ENCODE peak calls at places on chromosomes 12 and 14, in ten cellular contexts. Z is SK-N-SH, B is small intestine, F is gastrocnemius medialis, H is astrocyte of the cerebellum, V is pancreas, S is lower leg skin, E is A549, M is fibroblast of lung, R is kidney epithelial cell. P is an unnamed sample.

GRCh38 chr12:84842406-84843013 is 70.1 kb downstream of the SLC6A15 start:
- DNase-seq in Z (peak), B (peak), F (no peak), H (peak), V (no peak), S (no peak), E (peak), M (peak), R (no peak), P (peak)

GRCh38 chr14:55339770-55340169 is 68.5 kb downstream of the FBXO34 start:
- DNase-seq in Z (no peak), B (no peak), F (no peak), H (no peak), V (no peak), S (no peak), E (no peak), M (no peak), R (no peak), P (no peak)

GRCh38 chr12:120316798-120317257 is 10.8 kb downstream of the PLA2G1B start:
- DNase-seq in Z (no peak), B (peak), F (no peak), H (no peak), V (no peak), S (no peak), E (no peak), M (no peak), R (no peak), P (no peak)

GRCh38 chr12:4379410-4379809 is at the start of gene FGF23:
- DNase-seq in Z (no peak), B (no peak), F (no peak), H (no peak), V (no peak), S (no peak), E (no peak), M (peak), R (no peak), P (peak)

GRCh38 chr12:5904441-5904840 is 40.6 kb downstream of the ANO2 start:
- DNase-seq in Z (no peak), B (no peak), F (no peak), H (no peak), V (no peak), S (peak), E (no peak), M (no peak), R (no peak), P (no peak)

GRCh38 chr12:2613674-2614073 is 181.1 kb upstream of the FKBP4 start:
- DNase-seq in Z (no peak), B (no peak), F (no peak), H (peak), V (no peak), S (no peak), E (peak), M (peak), R (peak), P (peak)

GRCh38 chr12:79925492-79925891 is 9.4 kb downstream of the PPP1R12A start:
- DNase-seq in Z (no peak), B (no peak), F (no peak), H (no peak), V (no peak), S (no peak), E (no peak), M (no peak), R (no peak), P (no peak)

GRCh38 chr14:95516554-95517209 is at the start of gene SYNE3:
- DNase-seq in Z (peak), B (peak), F (peak), H (no peak), V (peak), S (peak), E (peak), M (no peak), R (no peak), P (no peak)

GRCh38 chr12:54370218-54370730 is 6.0 kb upstream of the GPR84 start:
- DNase-seq in Z (peak), B (peak), F (peak), H (peak), V (peak), S (peak), E (peak), M (peak), R (peak), P (peak)

GRCh38 chr12:96397756-96398421 is 2.4 kb downstream of the CDK17 start:
- DNase-seq in Z (no peak), B (no peak), F (no peak), H (no peak), V (no peak), S (no peak), E (no peak), M (peak), R (no peak), P (peak)

GRCh38 chr14:52355016-52355430 is 40.9 kb downstream of the PTGER2 start:
- DNase-seq in Z (no peak), B (no peak), F (no peak), H (peak), V (no peak), S (no peak), E (no peak), M (peak), R (peak), P (peak)

GRCh38 chr14:68148763-68149162 is 329.2 kb downstream of the RAD51B start:
- DNase-seq in Z (no peak), B (no peak), F (no peak), H (no peak), V (no peak), S (no peak), E (no peak), M (no peak), R (no peak), P (no peak)

GRCh38 chr12:26493656-26494055 is 298.3 kb downstream of the SSPN start:
- DNase-seq in Z (no peak), B (no peak), F (no peak), H (peak), V (no peak), S (no peak), E (no peak), M (no peak), R (peak), P (no peak)

GRCh38 chr12:25670076-25671055 is 117.3 kb upstream of the LMNTD1 start:
- DNase-seq in Z (no peak), B (no peak), F (no peak), H (no peak), V (no peak), S (no peak), E (no peak), M (no peak), R (peak), P (no peak)

GRCh38 chr14:103641181-103641580 is 12.2 kb downstream of the KLC1 start:
- DNase-seq in Z (no peak), B (no peak), F (no peak), H (peak), V (no peak), S (no peak), E (no peak), M (peak), R (peak), P (peak)

GRCh38 chr12:48873096-48873495 is 7.4 kb upstream of the RND1 start:
- DNase-seq in Z (no peak), B (no peak), F (no peak), H (no peak), V (no peak), S (no peak), E (no peak), M (no peak), R (no peak), P (no peak)

GRCh38 chr14:23951590-23952143 is 1.9 kb upstream of the DHRS4 start:
- DNase-seq in Z (no peak), B (no peak), F (peak), H (no peak), V (peak), S (no peak), E (no peak), M (no peak), R (no peak), P (no peak)

GRCh38 chr14:100914597-100915021 is 11.1 kb upstream of the RTL1 start:
- DNase-seq in Z (no peak), B (no peak), F (no peak), H (no peak), V (no peak), S (no peak), E (no peak), M (no peak), R (no peak), P (peak)

GRCh38 chr14:67359319-67359774 is 257 bp downstream of the ATP6V1D start:
- DNase-seq in Z (no peak), B (no peak), F (no peak), H (no peak), V (peak), S (no peak), E (peak), M (peak), R (no peak), P (no peak)

GRCh38 chr14:69107407-69108003 is 45.4 kb downstream of the DCAF5 start:
- DNase-seq in Z (peak), B (peak), F (no peak), H (peak), V (no peak), S (no peak), E (peak), M (peak), R (no peak), P (peak)

GRCh38 chr12:115584156-115584555 is 693.3 kb downstream of the MED13L start:
- DNase-seq in Z (no peak), B (no peak), F (no peak), H (no peak), V (no peak), S (no peak), E (no peak), M (no peak), R (no peak), P (no peak)

GRCh38 chr12:92945659-92946220 is 16.6 kb upstream of the EEA1 start:
- DNase-seq in Z (no peak), B (peak), F (no peak), H (no peak), V (no peak), S (no peak), E (no peak), M (no peak), R (no peak), P (no peak)
- H3K4me3 ChIP-seq in Z (no peak), B (no peak), F (no peak), H (no peak), V (no peak), S (no peak), E (no peak), M (no peak), R (no peak), P (no peak)

GRCh38 chr12:7061138-7061537 is 620 bp downstream of the C1S start:
- DNase-seq in Z (no peak), B (no peak), F (no peak), H (no peak), V (no peak), S (peak), E (no peak), M (no peak), R (no peak), P (no peak)
- H3K4me3 ChIP-seq in Z (no peak), B (no peak), F (peak), H (peak), V (no peak), S (no peak), E (peak), M (peak), R (no peak), P (no peak)

GRCh38 chr12:105363890-105364289 is 33.4 kb downstream of the C12orf75 start:
- DNase-seq in Z (no peak), B (no peak), F (no peak), H (no peak), V (no peak), S (no peak), E (no peak), M (no peak), R (no peak), P (no peak)
- H3K4me3 ChIP-seq in Z (no peak), B (no peak), F (no peak), H (no peak), V (no peak), S (no peak), E (no peak), M (no peak), R (no peak), P (no peak)

GRCh38 chr12:65918057-65918456 is 93.8 kb downstream of the HMGA2 start:
- DNase-seq in Z (no peak), B (no peak), F (no peak), H (no peak), V (no peak), S (no peak), E (no peak), M (no peak), R (no peak), P (no peak)

GRCh38 chr12:65911321-65911720 is 87.0 kb downstream of the HMGA2 start:
- DNase-seq in Z (no peak), B (peak), F (no peak), H (no peak), V (no peak), S (no peak), E (no peak), M (peak), R (no peak), P (peak)

GRCh38 chr12:65922077-65922476 is 97.8 kb downstream of the HMGA2 start:
- DNase-seq in Z (no peak), B (no peak), F (no peak), H (no peak), V (no peak), S (no peak), E (no peak), M (no peak), R (no peak), P (no peak)

GRCh38 chr12:65916991-65917676 is 92.9 kb downstream of the HMGA2 start:
- DNase-seq in Z (no peak), B (no peak), F (no peak), H (no peak), V (no peak), S (no peak), E (no peak), M (no peak), R (no peak), P (no peak)
- H3K4me3 ChIP-seq in Z (no peak), B (no peak), F (no peak), H (no peak), V (no peak), S (no peak), E (no peak), M (no peak), R (no peak), P (no peak)

DNA sequence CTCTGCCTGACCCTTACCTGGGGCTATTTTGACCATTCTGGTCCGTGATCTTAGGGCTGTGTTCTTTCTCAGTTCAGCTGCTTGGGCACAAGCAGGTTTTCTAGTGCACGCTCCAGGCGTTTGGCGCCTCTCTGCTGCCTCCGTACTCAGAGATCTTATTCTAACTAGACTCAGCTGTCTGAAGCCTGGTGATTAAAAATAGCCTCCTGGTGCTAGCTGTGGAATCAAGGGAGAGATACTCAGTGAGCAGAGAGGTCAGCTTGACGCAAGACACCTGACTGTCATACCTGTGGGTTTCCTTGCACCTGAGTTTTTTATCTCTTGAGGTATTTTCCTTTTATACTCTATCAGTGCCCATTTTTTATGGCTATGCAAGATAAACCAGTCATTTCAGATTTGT is 144.8 kb downstream of the ETV6 start:
- DNase-seq in Z (no peak), B (no peak), F (peak), H (no peak), V (no peak), S (no peak), E (no peak), M (no peak), R (no peak), P (no peak)
- H3K4me3 ChIP-seq in Z (no peak), B (no peak), F (peak), H (no peak), V (no peak), S (no peak), E (no peak), M (no peak), R (no peak), P (no peak)

GRCh38 chr12:47754126-47754525 is 4.6 kb downstream of the RAPGEF3 start:
- DNase-seq in Z (peak), B (no peak), F (no peak), H (no peak), V (no peak), S (no peak), E (no peak), M (no peak), R (no peak), P (no peak)

GRCh38 chr12:47757360-47757839 is 1.3 kb downstream of the RAPGEF3 start:
- DNase-seq in Z (no peak), B (no peak), F (no peak), H (no peak), V (no peak), S (no peak), E (no peak), M (no peak), R (no peak), P (no peak)

GRCh38 chr12:47754881-47755280 is 3.8 kb downstream of the RAPGEF3 start:
- DNase-seq in Z (no peak), B (peak), F (no peak), H (no peak), V (peak), S (no peak), E (no peak), M (no peak), R (no peak), P (no peak)

GRCh38 chr12:47757840-47758583 is 668 bp downstream of the RAPGEF3 start:
- DNase-seq in Z (no peak), B (no peak), F (no peak), H (no peak), V (no peak), S (peak), E (no peak), M (no peak), R (no peak), P (no peak)

DNA sequence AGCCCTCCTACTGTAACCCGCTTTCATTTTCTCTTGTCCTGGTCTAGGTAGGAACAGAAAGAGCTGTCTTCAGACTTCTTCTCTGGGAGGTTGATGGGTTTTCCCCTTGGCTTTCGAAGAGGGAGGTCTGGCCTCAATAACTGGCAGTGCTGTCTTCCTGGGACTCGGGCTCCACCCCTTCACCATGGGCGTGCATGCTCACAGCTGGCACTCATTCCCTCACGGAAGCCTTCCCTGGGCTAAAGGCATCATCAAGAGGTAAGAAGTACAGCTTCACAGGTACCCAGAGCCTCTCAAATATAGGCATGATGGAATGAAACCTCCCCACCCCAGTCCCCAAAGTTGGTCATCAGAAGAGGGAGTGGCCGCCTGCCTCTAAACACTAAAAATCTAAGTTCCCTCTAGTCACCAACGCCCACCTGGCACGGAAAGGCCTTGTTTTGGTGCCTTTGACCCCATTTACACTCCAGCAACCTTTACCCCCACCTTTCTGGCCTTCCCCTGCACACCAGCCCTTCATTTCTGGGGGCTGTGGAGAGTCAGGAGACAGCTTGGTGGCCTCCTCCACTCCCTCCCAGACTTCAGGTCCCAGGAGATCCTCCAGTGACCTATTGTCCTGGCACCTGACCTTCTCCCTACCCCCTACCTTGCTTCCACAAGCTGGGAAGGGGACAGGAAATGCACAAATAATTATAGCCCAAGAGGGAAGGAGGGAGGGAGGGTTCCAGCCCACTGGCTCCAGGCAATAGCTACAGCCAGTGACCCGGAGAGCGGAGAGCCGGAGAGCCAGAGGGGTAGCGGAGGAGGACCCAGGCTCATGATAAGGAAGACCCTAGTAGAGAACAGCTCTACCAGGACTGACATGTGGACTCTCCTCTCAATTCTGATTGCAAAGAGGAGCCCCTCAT is 2.8 kb downstream of the RAPGEF3 start:
- DNase-seq in Z (no peak), B (peak), F (no peak), H (no peak), V (no peak), S (peak), E (no peak), M (no peak), R (no peak), P (no peak)
- H3K4me3 ChIP-seq in Z (no peak), B (no peak), F (peak), H (no peak), V (no peak), S (no peak), E (no peak), M (no peak), R (no peak), P (no peak)

P was measured in astrocyte of the spinal cord.